ENCODE peak calls at places on chromosomes 11 and 22, in six cellular contexts. H is neuronal stem cell, O is ascending aorta, S is left lung, X is fibroblast of lung, P is stomach. C is an unnamed sample.

GRCh38 chr11:57646221-57646620 is 3.5 kb downstream of the YPEL4 start:
- DNase-seq in H (no peak), O (no peak), S (no peak), X (no peak), P (no peak), C (no peak)

GRCh38 chr11:64324692-64325469 is 7.0 kb downstream of the PRDX5 start:
- DNase-seq in H (no peak), O (no peak), S (no peak), X (no peak), P (no peak), C (no peak)

GRCh38 chr22:35191412-35191811 is 65.9 kb upstream of the HMGXB4 start:
- DNase-seq in H (no peak), O (no peak), S (no peak), X (peak), P (no peak), C (no peak)

GRCh38 chr11:24386551-24387404 is 110.1 kb upstream of the LUZP2 start:
- DNase-seq in H (no peak), O (no peak), S (no peak), X (peak), P (no peak), C (no peak)

GRCh38 chr11:57429946-57430345 is 3.0 kb upstream of the SLC43A3 start:
- DNase-seq in H (no peak), O (no peak), S (no peak), X (no peak), P (peak), C (no peak)

GRCh38 chr11:74443071-74443864 is 24.1 kb downstream of the KCNE3 start:
- DNase-seq in H (no peak), O (no peak), S (no peak), X (peak), P (peak), C (no peak)

GRCh38 chr22:18024956-18025720 is 777 bp upstream of the MICAL3 start:
- DNase-seq in H (no peak), O (no peak), S (no peak), X (no peak), P (no peak), C (no peak)

GRCh38 chr22:28332410-28332809 is 347.2 kb downstream of the TTC28 start:
- DNase-seq in H (no peak), O (no peak), S (no peak), X (peak), P (no peak), C (no peak)

GRCh38 chr22:39298194-39298987 is 21.0 kb downstream of the RPL3 start:
- DNase-seq in H (no peak), O (no peak), S (no peak), X (no peak), P (no peak), C (no peak)

GRCh38 chr22:43186272-43187170 is at the start of gene TTLL12:
- DNase-seq in H (peak), O (peak), S (peak), X (peak), P (peak), C (peak)

GRCh38 chr11:75022289-75022688 is 33.6 kb downstream of the NEU3 start:
- DNase-seq in H (no peak), O (no peak), S (no peak), X (no peak), P (no peak), C (no peak)

GRCh38 chr11:66718320-66718971 is 10.6 kb downstream of the SPTBN2 start:
- DNase-seq in H (no peak), O (no peak), S (no peak), X (no peak), P (peak), C (peak)

GRCh38 chr22:20526628-20527355 is 19.4 kb downstream of the MED15 start:
- DNase-seq in H (no peak), O (no peak), S (no peak), X (peak), P (no peak), C (no peak)

GRCh38 chr11:45110562-45110961 is 35.9 kb upstream of the PRDM11 start:
- DNase-seq in H (peak), O (no peak), S (no peak), X (peak), P (peak), C (no peak)

GRCh38 chr11:46238078-46238966 is 39.1 kb upstream of the CREB3L1 start:
- DNase-seq in H (peak), O (peak), S (peak), X (peak), P (peak), C (peak)

GRCh38 chr11:27385245-27385644 is 22.2 kb upstream of the CCDC34 start:
- DNase-seq in H (no peak), O (peak), S (no peak), X (peak), P (no peak), C (no peak)

GRCh38 chr22:47310601-47311000 is 548.2 kb downstream of the TBC1D22A start:
- DNase-seq in H (no peak), O (no peak), S (no peak), X (peak), P (no peak), C (no peak)

GRCh38 chr11:71406681-71407080 is 41.5 kb downstream of the DHCR7 start:
- DNase-seq in H (no peak), O (no peak), S (no peak), X (no peak), P (no peak), C (no peak)

GRCh38 chr11:6523253-6523652 is 26.2 kb downstream of the DNHD1 start:
- DNase-seq in H (no peak), O (no peak), S (no peak), X (peak), P (no peak), C (no peak)

GRCh38 chr22:43884600-43885318 is 7.1 kb downstream of the PNPLA5 start:
- DNase-seq in H (peak), O (no peak), S (peak), X (peak), P (peak), C (peak)

GRCh38 chr11:443542-444199 is 1.9 kb upstream of the ANO9 start:
- DNase-seq in H (no peak), O (no peak), S (peak), X (no peak), P (no peak), C (no peak)

GRCh38 chr11:34649597-34649996 is 28.7 kb downstream of the EHF start:
- DNase-seq in H (no peak), O (no peak), S (no peak), X (no peak), P (no peak), C (no peak)

GRCh38 chr22:26646158-26646557 is 11.2 kb upstream of the MIAT start:
- DNase-seq in H (no peak), O (no peak), S (no peak), X (peak), P (no peak), C (no peak)

GRCh38 chr22:45503816-45504702 is 1.4 kb downstream of the FBLN1 start:
- DNase-seq in H (peak), O (no peak), S (peak), X (peak), P (no peak), C (no peak)

GRCh38 chr11:68213135-68213515 is at the start of gene KMT5B:
- DNase-seq in H (peak), O (no peak), S (no peak), X (no peak), P (peak), C (peak)

GRCh38 chr11:71453911-71454304 is 905 bp downstream of the NADSYN1 start:
- DNase-seq in H (no peak), O (no peak), S (no peak), X (no peak), P (no peak), C (no peak)

GRCh38 chr11:66557733-66558326 is 10.6 kb downstream of the CTSF start:
- DNase-seq in H (no peak), O (no peak), S (peak), X (no peak), P (no peak), C (no peak)

GRCh38 chr22:22721681-22722309 is 77.4 kb downstream of the GGTLC2 start:
- DNase-seq in H (no peak), O (no peak), S (no peak), X (peak), P (no peak), C (peak)

GRCh38 chr22:46522743-46523300 is 14.6 kb downstream of the CELSR1 start:
- DNase-seq in H (no peak), O (no peak), S (no peak), X (no peak), P (no peak), C (peak)

GRCh38 chr22:22694106-22694505 is 49.7 kb downstream of the GGTLC2 start:
- DNase-seq in H (no peak), O (peak), S (no peak), X (no peak), P (peak), C (no peak)

GRCh38 chr11:121559812-121560211 is 107.0 kb upstream of the SORL1-AS1 start:
- DNase-seq in H (no peak), O (no peak), S (no peak), X (no peak), P (no peak), C (no peak)

GRCh38 chr11:128463386-128463829 is 124.0 kb downstream of the ETS1 start:
- DNase-seq in H (no peak), O (peak), S (no peak), X (peak), P (no peak), C (no peak)

GRCh38 chr11:130125638-130126037 is 33.9 kb upstream of the ST14 start:
- DNase-seq in H (no peak), O (no peak), S (no peak), X (no peak), P (no peak), C (no peak)

GRCh38 chr11:130122141-130122575 is 37.4 kb upstream of the ST14 start:
- DNase-seq in H (no peak), O (no peak), S (no peak), X (no peak), P (no peak), C (no peak)

GRCh38 chr11:130121430-130121978 is 38.1 kb upstream of the ST14 start:
- DNase-seq in H (no peak), O (no peak), S (no peak), X (peak), P (no peak), C (no peak)

GRCh38 chr11:130123414-130124040 is 36.1 kb upstream of the ST14 start:
- DNase-seq in H (no peak), O (no peak), S (no peak), X (no peak), P (no peak), C (no peak)

DNA sequence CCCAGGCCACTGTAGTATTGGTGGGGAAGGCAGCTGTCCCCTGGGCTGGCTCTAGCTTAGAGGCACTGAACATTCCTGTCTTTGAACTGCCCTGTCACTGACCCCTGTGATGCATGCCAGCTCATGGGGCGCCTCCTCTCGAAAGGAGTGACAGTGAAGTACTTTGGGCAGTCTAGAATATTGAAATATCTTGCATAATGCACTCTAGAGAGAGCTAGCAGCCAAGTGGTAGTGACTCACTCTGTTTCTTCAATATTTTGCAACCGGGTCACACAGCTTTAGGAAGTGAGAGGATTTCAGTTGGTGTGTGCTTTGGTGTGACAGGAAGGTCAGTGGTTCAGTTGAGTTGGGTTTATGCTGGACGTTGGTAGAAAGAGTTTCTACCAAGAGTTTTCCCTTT is 35.5 kb upstream of the ST14 start:
- DNase-seq in H (no peak), O (peak), S (peak), X (peak), P (peak), C (peak)
- H3K4me3 ChIP-seq in H (no peak), O (no peak), S (no peak), X (no peak), P (no peak), C (no peak)

GRCh38 chr11:115965754-115966504 is 461.7 kb upstream of the CADM1 start:
- DNase-seq in H (no peak), O (no peak), S (no peak), X (peak), P (no peak), C (peak)
- H3K4me3 ChIP-seq in H (no peak), O (no peak), S (no peak), X (no peak), P (no peak), C (no peak)

GRCh38 chr11:102832612-102833011 is 10.8 kb downstream of the MMP3 start:
- DNase-seq in H (no peak), O (no peak), S (no peak), X (no peak), P (no peak), C (no peak)

GRCh38 chr11:102831128-102831708 is 12.2 kb downstream of the MMP3 start:
- DNase-seq in H (no peak), O (no peak), S (peak), X (peak), P (no peak), C (peak)

GRCh38 chr11:102833731-102834130 is 9.7 kb downstream of the MMP3 start:
- DNase-seq in H (no peak), O (no peak), S (no peak), X (peak), P (no peak), C (no peak)

GRCh38 chr11:102830328-102830727 is 13.1 kb downstream of the MMP3 start:
- DNase-seq in H (no peak), O (no peak), S (no peak), X (peak), P (no peak), C (no peak)

GRCh38 chr11:102831709-102832492 is 11.5 kb downstream of the MMP3 start:
- DNase-seq in H (no peak), O (no peak), S (no peak), X (no peak), P (no peak), C (no peak)
- H3K4me3 ChIP-seq in H (no peak), O (peak), S (no peak), X (peak), P (peak), C (peak)

GRCh38 chr22:40535642-40536041 is 100.9 kb downstream of the MRTFA start:
- DNase-seq in H (no peak), O (no peak), S (no peak), X (no peak), P (no peak), C (no peak)

GRCh38 chr22:40535189-40535512 is 101.4 kb downstream of the MRTFA start:
- DNase-seq in H (no peak), O (no peak), S (no peak), X (no peak), P (no peak), C (no peak)

GRCh38 chr22:40531951-40532900 is 104.3 kb downstream of the MRTFA start:
- DNase-seq in H (no peak), O (no peak), S (no peak), X (no peak), P (no peak), C (no peak)

GRCh38 chr22:40533712-40534378 is 102.7 kb downstream of the MRTFA start:
- DNase-seq in H (no peak), O (no peak), S (no peak), X (peak), P (no peak), C (no peak)

DNA sequence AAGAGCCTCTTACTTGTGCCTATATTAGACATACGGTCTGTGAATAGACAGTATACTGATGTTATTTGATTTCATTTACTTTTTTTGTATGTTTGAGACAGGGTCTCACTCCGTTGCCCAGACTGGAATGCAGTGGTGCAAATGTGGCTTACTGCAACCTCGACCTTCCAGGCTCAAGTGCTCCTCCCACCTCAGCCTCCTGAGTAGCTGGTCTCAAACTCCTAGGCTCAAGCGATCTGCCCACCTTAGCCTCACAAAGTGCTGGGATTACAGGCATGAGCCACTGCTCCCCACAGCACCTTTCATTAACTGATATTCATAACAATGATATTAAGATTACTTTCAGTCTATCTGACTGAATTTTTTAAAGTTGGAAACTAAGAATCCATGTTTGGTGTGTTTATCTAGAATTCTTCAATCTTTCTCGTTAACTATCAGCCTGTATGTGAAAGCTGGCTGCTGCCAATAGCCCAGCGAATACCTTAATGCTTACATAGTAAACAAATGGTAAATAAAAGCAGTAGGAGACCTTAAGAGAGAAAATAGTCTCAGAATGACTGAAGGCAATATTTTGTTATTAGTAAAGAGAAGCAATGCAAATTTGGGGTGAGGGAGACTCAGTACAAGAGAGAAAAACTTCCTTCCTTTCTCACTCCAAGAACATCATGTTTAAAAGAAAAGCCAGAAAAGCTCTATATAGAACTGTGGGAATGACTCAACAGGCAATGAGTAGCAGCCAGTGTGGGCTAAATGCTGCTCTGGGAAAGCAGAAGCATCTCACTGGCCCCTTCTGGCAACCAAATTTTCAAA is 101.9 kb downstream of the MRTFA start:
- DNase-seq in H (no peak), O (no peak), S (no peak), X (peak), P (no peak), C (no peak)
- H3K4me3 ChIP-seq in H (no peak), O (no peak), S (no peak), X (no peak), P (no peak), C (no peak)

DNA sequence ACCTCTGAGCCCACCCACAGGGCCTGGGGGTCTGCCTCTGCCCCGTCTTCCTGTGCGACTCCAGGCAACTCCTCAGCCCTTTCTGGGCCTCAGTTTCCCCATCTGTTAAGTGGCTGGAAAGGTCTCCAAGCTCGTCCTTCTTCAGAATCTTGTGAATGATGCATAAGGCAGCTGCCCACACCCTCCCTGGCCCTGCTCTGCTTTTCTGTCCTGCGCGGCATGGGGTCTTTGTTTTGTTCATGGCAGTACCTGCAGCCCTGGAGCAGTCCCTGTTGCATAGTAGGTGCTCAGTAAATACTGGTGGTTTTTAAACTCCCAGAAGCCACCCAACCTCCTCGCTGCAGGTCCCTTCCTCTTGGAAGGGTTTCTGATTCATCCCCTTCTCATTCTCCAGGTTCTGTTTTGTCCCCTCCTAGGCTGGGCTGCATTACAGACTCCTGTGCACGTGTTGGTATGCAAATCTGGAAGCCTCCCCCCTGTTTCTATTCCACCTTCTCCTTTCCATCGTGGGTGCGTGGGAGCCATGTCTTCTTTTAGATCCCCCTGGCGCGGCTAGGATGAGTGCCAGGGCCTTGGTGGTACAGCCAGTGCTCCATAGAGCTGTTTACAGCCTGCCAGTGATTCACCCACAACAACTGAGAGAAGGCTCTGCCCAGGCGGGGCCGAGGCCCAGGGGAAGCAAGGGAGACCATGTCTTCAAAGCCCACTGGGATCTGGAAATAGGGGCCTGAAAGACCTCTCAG is 19.3 kb upstream of the SYT7 start:
- DNase-seq in H (no peak), O (no peak), S (no peak), X (no peak), P (no peak), C (no peak)
- H3K4me3 ChIP-seq in H (no peak), O (no peak), S (no peak), X (no peak), P (no peak), C (no peak)